ENCODE peak calls at places on chromosomes 6 and 20, in seven cellular contexts. O, M, Z, G, C, E and L are unnamed samples.

GRCh38 chr20:23622839-23623343 is 14.9 kb downstream of the CST3 start:
- DNase-seq in Z (peak), C (no peak), G (peak), E (peak), O (peak), M (no peak), L (no peak)

GRCh38 chr6:46989384-46989783 is 52.7 kb downstream of the ADGRF1 start:
- DNase-seq in E (no peak), G (no peak), M (no peak), Z (no peak), C (no peak), O (no peak), L (no peak)

GRCh38 chr6:151679081-151679480 is 128.4 kb upstream of the ESR1 start:
- DNase-seq in G (no peak), Z (no peak), E (peak), C (no peak), M (no peak), O (peak), L (no peak)

GRCh38 chr6:39206250-39206721 is 23.0 kb downstream of the KCNK5 start:
- DNase-seq in C (no peak), M (peak), G (peak), E (no peak), O (no peak), Z (no peak), L (no peak)

GRCh38 chr6:136950436-136950835 is 28.3 kb downstream of the SLC35D3 start:
- DNase-seq in M (no peak), O (peak), Z (peak), C (no peak), E (no peak), G (no peak), L (no peak)

GRCh38 chr20:55579802-55580201 is 425.5 kb downstream of the CBLN4 start:
- DNase-seq in M (no peak), Z (no peak), O (no peak), G (no peak), C (no peak), E (no peak), L (no peak)

GRCh38 chr6:140052757-140053729 is 678.6 kb upstream of the CITED2 start:
- DNase-seq in O (peak), G (peak), C (no peak), Z (peak), E (peak), M (no peak), L (no peak)

GRCh38 chr20:61112515-61112914 is 139.5 kb upstream of the CDH4 start:
- DNase-seq in E (no peak), O (peak), C (no peak), G (no peak), Z (peak), M (no peak), L (no peak)

GRCh38 chr20:59831024-59831900 is 102.2 kb downstream of the SYCP2 start:
- DNase-seq in M (peak), G (peak), E (no peak), O (no peak), Z (no peak), C (no peak), L (no peak)

GRCh38 chr20:10784337-10785183 is 110.8 kb upstream of the JAG1 start:
- DNase-seq in M (no peak), O (no peak), C (no peak), Z (peak), E (no peak), G (peak), L (no peak)
- H2BK120ac ChIP-seq in M (no peak), O (no peak), C (peak), Z (no peak), E (no peak), G (no peak), L (no peak)

DNA sequence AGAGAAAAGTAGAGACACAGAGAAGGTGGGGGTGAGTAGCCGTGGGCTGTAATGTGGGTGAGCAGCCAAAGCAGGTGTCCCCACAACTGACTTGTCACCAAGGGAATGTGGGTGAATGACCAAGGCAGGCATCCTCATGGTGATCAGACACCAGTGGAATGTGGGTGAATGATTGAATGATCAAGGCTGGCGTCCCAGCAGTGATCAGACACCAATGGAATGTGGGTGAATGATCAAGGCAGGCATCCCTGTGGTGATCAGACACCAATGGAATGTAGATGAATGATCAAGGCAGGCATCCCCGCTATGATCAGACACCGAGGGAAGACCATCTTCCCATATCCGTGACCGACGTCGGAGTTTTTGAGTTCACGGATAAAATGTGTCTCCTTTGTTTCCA is 49.8 kb upstream of the OR14J1 start:
- DNase-seq in O (no peak), M (no peak), G (peak), E (no peak), Z (no peak), C (no peak), L (no peak)
- H2BK120ac ChIP-seq in O (no peak), M (no peak), G (no peak), E (no peak), Z (no peak), C (no peak), L (no peak)

DNA sequence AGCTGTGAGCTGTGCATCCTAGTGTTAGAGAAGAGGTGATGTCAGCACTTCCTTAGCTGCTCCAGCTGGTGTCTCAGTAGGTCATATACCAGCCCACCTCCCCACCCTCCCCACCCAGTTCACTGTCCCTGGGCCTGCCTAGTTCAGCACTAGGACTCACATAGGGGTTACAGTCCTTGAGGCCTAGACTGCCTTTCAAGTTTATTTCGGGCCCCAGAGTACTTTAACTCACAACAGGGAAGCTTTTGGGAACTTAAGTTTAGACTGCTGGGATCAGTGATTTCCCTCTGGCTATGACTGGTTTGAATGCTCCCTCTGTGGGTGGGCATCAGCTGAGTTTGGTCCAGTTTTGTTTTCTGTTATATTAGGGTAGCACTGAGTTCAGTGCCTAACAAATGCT is 139.2 kb upstream of the MMS22L start:
- DNase-seq in M (peak), G (peak), Z (no peak), C (no peak), E (no peak), O (no peak), L (no peak)
- H2BK120ac ChIP-seq in M (no peak), G (no peak), Z (no peak), C (no peak), E (no peak), O (no peak), L (no peak)

GRCh38 chr20:764255-764654 is 4.0 kb downstream of the SLC52A3 start:
- DNase-seq in C (no peak), O (no peak), E (no peak), Z (no peak), G (no peak), M (no peak), L (no peak)
- H2BK120ac ChIP-seq in C (no peak), O (no peak), E (no peak), Z (no peak), G (no peak), M (no peak), L (no peak)

DNA sequence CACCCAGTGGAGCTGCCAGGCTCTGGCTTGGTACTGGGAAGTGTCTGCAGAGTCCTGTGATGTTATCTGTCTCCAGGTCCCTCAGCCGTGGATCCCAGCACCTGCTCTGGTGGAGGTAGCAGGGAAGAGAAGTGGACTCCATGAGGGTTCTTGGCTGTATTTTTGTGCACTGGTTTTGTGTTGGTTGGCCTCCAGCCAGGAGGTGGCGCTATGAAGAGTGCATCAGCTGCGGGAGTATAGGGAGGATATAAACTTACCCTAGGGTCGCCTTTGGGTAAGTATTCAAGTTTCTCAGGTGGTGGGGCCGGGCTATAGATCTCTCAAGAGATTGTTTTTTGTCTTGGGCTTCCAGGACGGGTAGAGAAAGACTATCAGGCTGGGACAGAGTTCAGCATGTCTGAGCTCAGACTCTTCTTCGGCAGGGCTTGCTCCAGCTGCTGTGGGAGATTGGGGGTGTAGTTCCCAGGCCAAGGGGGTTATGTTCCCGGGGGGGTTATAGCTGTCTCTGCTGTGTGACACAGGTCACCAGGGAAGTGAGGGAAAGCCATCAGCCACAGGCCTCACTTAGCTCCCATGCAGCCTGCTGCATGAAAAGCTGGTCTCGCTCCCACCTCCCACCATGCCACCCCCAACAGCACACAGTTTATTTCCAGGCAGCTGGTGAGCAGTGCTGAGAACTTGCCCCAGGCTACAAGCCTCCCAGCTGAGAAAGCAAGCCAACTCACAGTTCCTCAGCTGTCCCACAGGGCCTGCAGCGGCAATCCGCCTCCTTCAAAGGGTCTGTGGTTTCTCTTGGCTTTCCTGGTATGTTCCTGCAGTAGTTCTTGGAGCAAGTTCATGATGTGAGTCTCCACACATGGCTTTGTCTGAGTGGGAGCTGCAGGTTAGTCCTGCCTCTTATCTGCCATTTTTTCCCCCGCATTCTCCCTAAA is 115.7 kb downstream of the AIG1 start:
- DNase-seq in O (peak), E (peak), M (peak), G (peak), Z (peak), C (no peak), L (no peak)
- H2BK120ac ChIP-seq in O (no peak), E (peak), M (no peak), G (no peak), Z (no peak), C (no peak), L (no peak)